ENCODE peak calls at places on chromosomes 3 and 15, in six cellular contexts. V is CD8-positive, alpha-beta memory T cell; X is IMR-90; N is lower lobe of right lung; Y is CD4-positive, CD25-positive, alpha-beta regulatory T cell; W is cardiac muscle cell. Q is an unnamed sample.

GRCh38 chr3:161351330-161351729 is 20.0 kb downstream of the SPTSSB start:
- DNase-seq in V (no peak), X (no peak), N (no peak), Y (no peak), W (no peak), Q (no peak)

GRCh38 chr3:20111836-20112235 is 71.6 kb downstream of the KAT2B start:
- DNase-seq in V (no peak), X (peak; percentile 17), N (no peak), Y (no peak), W (no peak), Q (no peak)

GRCh38 chr3:160956785-160957184 is 148.4 kb downstream of the B3GALNT1 start:
- DNase-seq in V (no peak), X (peak; percentile 7), N (no peak), Y (peak; percentile 31), W (peak; percentile 12), Q (no peak)

GRCh38 chr3:171347017-171347979 is 112.9 kb downstream of the TNIK start:
- DNase-seq in V (no peak), X (peak; percentile 53), N (no peak), Y (no peak), W (peak; percentile 62), Q (no peak)

GRCh38 chr15:71680079-71680461 is 130.3 kb upstream of the NR2E3 start:
- DNase-seq in V (no peak), X (no peak), N (no peak), Y (no peak), W (no peak), Q (no peak)

GRCh38 chr15:20294651-20295237 is 246.9 kb downstream of the GOLGA6L6 start:
- DNase-seq in V (peak; percentile 52), X (no peak), N (no peak), Y (no peak), W (no peak), Q (no peak)

GRCh38 chr3:134419214-134419965 is 45.1 kb upstream of the AMOTL2 start:
- DNase-seq in V (no peak), X (no peak), N (no peak), Y (no peak), W (no peak), Q (no peak)

GRCh38 chr3:16741890-16742289 is 136.7 kb upstream of the DAZL start:
- DNase-seq in V (no peak), X (no peak), N (no peak), Y (no peak), W (peak; percentile 88), Q (no peak)

GRCh38 chr3:179733797-179734196 is 81.0 kb downstream of the USP13 start:
- DNase-seq in V (no peak), X (no peak), N (no peak), Y (no peak), W (no peak), Q (no peak)

GRCh38 chr3:52897130-52898109 is at the start of gene STIMATE:
- DNase-seq in V (peak; percentile 90), X (peak; percentile 73), N (peak; percentile 95), Y (peak; percentile 92), W (peak; percentile 91), Q (peak; percentile 83)

GRCh38 chr3:41317718-41318117 is 118.4 kb downstream of the CTNNB1 start:
- DNase-seq in V (no peak), X (peak; percentile 20), N (no peak), Y (no peak), W (no peak), Q (no peak)

DNA sequence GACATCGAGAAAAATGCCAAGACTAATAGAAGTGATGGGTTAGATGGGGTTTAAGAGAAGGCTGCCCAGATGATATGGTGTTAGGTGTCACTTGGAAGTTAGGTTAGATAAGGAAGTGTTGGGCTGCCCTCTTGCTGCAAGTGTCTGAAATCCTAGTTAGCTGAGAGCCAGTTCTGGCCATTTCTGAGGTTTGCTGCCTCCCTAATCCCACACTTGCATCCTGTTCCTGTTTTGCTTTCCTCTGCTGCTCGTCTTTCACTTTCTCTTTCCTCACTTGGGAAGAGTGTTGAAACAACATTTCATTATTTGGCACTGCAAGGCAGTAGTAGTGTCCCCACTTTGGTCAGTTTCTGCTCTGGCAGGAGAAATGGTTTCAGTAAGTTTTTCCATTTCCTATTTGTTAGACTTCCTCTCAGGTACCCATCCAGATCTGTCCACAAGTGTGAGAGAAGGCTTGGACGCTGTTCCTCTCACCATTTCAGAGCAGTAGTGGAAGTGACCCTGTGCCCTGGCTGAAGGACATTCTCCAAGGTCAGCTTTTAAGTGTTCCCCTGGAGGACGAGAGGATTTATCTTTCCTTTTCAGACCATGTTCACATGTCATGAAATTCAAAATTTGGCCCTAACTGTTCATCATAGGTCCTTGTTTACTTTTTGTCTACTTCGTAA is 93.3 kb downstream of the ADAMTSL3 start:
- DNase-seq in V (no peak), X (peak; percentile 10), N (no peak), Y (no peak), W (no peak), Q (no peak)
- H3K27ac ChIP-seq in V (no peak overlapping the region), X (no peak overlapping the region), N (no peak overlapping the region), Y (no peak overlapping the region), W (peak overlapping the region; percentile 77), Q (no peak overlapping the region)

GRCh38 chr3:27368831-27369607 is at the start of gene NEK10:
- DNase-seq in V (peak; percentile 95), X (peak; percentile 85), N (peak; percentile 94), Y (peak; percentile 94), W (peak; percentile 96), Q (peak; percentile 87)
- H3K4me3 ChIP-seq in V (peak within 1 kb of the TSS; percentile 97), X (peak within 1 kb of the TSS; percentile 58), N (peak within 1 kb of the TSS; percentile 72), Y (peak within 1 kb of the TSS; percentile 88), W (peak within 1 kb of the TSS; percentile 57), Q (peak within 1 kb of the TSS; percentile 94)

DNA sequence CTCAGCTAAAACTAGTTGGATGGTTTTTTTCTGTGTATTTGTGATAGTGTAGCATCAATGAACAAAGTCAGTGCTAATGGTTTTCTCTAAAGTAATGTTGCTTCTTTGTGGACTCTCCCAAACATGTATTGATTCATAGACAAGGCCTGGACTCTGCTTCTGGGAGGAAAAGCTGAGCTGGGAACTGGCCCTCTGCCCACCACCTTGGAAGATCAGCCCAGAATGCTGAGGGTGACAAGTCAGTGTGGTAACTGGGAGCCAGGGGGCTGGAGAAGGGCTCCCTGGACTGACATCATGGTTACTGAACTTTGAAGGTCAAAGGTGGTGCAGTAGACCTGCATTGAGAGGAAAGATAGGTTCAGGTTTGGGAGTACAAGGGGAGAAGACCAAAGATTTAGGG is 3.0 kb downstream of the ARHGAP31 start:
- DNase-seq in V (no peak), X (peak; percentile 71), N (no peak), Y (no peak), W (no peak), Q (no peak)
- H3K4me1 ChIP-seq in V (peaks cover 30% of the 10 kb centered on the region), X (peaks cover 7% of the 10 kb centered on the region), N (peaks cover 73% of the 10 kb centered on the region), Y (peaks cover 43% of the 10 kb centered on the region), W (peaks cover 50% of the 10 kb centered on the region), Q (peaks cover 28% of the 10 kb centered on the region)

GRCh38 chr15:81010086-81010485 is 9.4 kb downstream of the TLNRD1 start:
- DNase-seq in V (no peak), X (no peak), N (no peak), Y (no peak), W (no peak), Q (no peak)

GRCh38 chr15:81006124-81006523 is 5.4 kb downstream of the TLNRD1 start:
- DNase-seq in V (no peak), X (no peak), N (no peak), Y (no peak), W (no peak), Q (no peak)

GRCh38 chr15:81011593-81011992 is 10.9 kb downstream of the TLNRD1 start:
- DNase-seq in V (no peak), X (peak; percentile 39), N (no peak), Y (no peak), W (no peak), Q (no peak)

GRCh38 chr15:81008312-81008711 is 7.6 kb downstream of the TLNRD1 start:
- DNase-seq in V (no peak), X (no peak), N (no peak), Y (no peak), W (no peak), Q (no peak)

GRCh38 chr15:81007428-81008064 is 6.8 kb downstream of the TLNRD1 start:
- DNase-seq in V (no peak), X (no peak), N (no peak), Y (no peak), W (no peak), Q (no peak)
- H3K27ac ChIP-seq in V (no peak overlapping the region), X (no peak overlapping the region), N (no peak overlapping the region), Y (no peak overlapping the region), W (no peak overlapping the region), Q (no peak overlapping the region)

GRCh38 chr3:14810795-14811661 is 7.7 kb upstream of the FGD5 start:
- DNase-seq in V (no peak), X (no peak), N (no peak), Y (no peak), W (no peak), Q (no peak)

GRCh38 chr3:14812196-14812785 is 6.5 kb upstream of the FGD5 start:
- DNase-seq in V (no peak), X (no peak), N (no peak), Y (no peak), W (no peak), Q (no peak)

GRCh38 chr3:14810070-14810732 is 8.6 kb upstream of the FGD5 start:
- DNase-seq in V (no peak), X (no peak), N (peak; percentile 65), Y (no peak), W (peak; percentile 56), Q (no peak)

GRCh38 chr3:14814473-14814872 is 4.3 kb upstream of the FGD5 start:
- DNase-seq in V (no peak), X (no peak), N (no peak), Y (no peak), W (no peak), Q (no peak)

GRCh38 chr3:14811733-14812132 is 7.0 kb upstream of the FGD5 start:
- DNase-seq in V (no peak), X (no peak), N (no peak), Y (no peak), W (no peak), Q (no peak)
- H3K4me3 ChIP-seq in V (no peak overlapping the region), X (no peak overlapping the region), N (peak overlapping the region; percentile 72), Y (no peak overlapping the region), W (no peak overlapping the region), Q (no peak overlapping the region)

DNA sequence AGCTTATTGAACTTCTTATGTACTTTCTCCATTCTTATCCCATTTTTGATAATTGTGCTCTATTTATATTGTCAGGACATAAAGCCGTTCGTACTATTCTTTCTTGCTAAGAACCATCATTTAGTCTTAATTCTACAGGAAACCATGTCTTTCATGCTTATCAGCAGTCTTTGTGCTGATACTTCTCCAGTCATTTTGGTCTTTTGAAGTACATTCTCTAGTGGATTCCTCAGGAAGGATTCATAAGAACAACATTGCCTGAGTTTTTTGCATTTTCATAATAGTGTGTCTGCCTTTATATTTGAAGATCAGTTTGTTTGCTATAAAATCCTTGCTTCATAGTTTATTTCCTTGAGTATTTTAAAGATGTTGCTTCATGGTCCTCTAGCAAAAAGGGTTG is 126.6 kb upstream of the NEO1 start:
- DNase-seq in V (no peak), X (peak; percentile 33), N (no peak), Y (no peak), W (no peak), Q (no peak)
- H3K4me1 ChIP-seq in V (no peaks in the 10 kb centered on the region), X (no peaks in the 10 kb centered on the region), N (no peaks in the 10 kb centered on the region), Y (no peaks in the 10 kb centered on the region), W (no peaks in the 10 kb centered on the region), Q (no peaks in the 10 kb centered on the region)

Q was measured in effector memory CD4-positive, alpha-beta T cell.